ENCODE peak calls at places on chromosomes 16 and 17, in ten cellular contexts. One of them, this sample, is unnamed.

GRCh38 chr16:85171004-85171808 is 58.9 kb upstream of the CIBAR2 start:
- DNase-seq in mucosa of descending colon: no peak
- DNase-seq in A549: no peak
- DNase-seq in foreskin keratinocyte: no peak
- DNase-seq in tibial artery: no peak
- DNase-seq in astrocyte of the cerebellum: no peak
- DNase-seq in H9: no peak
- DNase-seq in testis: no peak
- DNase-seq in pancreas: no peak
- DNase-seq in PC-9: no peak
- DNase-seq in this sample: no peak

GRCh38 chr17:42174126-42174783 is 6.7 kb downstream of the KCNH4 start:
- DNase-seq in astrocyte of the cerebellum: no peak
- DNase-seq in foreskin keratinocyte: no peak
- DNase-seq in PC-9: no peak
- DNase-seq in mucosa of descending colon: no peak
- DNase-seq in H9: no peak
- DNase-seq in testis: no peak
- DNase-seq in tibial artery: no peak
- DNase-seq in pancreas: no peak
- DNase-seq in A549: no peak
- DNase-seq in this sample: no peak

GRCh38 chr17:32253117-32253611 is 12.5 kb upstream of the RHBDL3 start:
- DNase-seq in pancreas: peak
- DNase-seq in testis: peak
- DNase-seq in foreskin keratinocyte: no peak
- DNase-seq in astrocyte of the cerebellum: peak
- DNase-seq in A549: peak
- DNase-seq in mucosa of descending colon: peak
- DNase-seq in H9: peak
- DNase-seq in tibial artery: peak
- DNase-seq in PC-9: peak
- DNase-seq in this sample: peak

GRCh38 chr16:9901-10665 is 43.3 kb downstream of the POLR3K start:
- DNase-seq in tibial artery: no peak
- DNase-seq in PC-9: no peak
- DNase-seq in H9: no peak
- DNase-seq in pancreas: no peak
- DNase-seq in A549: no peak
- DNase-seq in mucosa of descending colon: no peak
- DNase-seq in astrocyte of the cerebellum: no peak
- DNase-seq in testis: no peak
- DNase-seq in foreskin keratinocyte: no peak
- DNase-seq in this sample: no peak

GRCh38 chr17:48596000-48596734 is 2.6 kb upstream of the HOXB5 start:
- DNase-seq in H9: no peak
- DNase-seq in foreskin keratinocyte: no peak
- DNase-seq in testis: no peak
- DNase-seq in mucosa of descending colon: no peak
- DNase-seq in PC-9: no peak
- DNase-seq in astrocyte of the cerebellum: no peak
- DNase-seq in pancreas: no peak
- DNase-seq in A549: no peak
- DNase-seq in tibial artery: no peak
- DNase-seq in this sample: no peak

GRCh38 chr16:52676951-52677350 is 130.0 kb upstream of the TOX3 start:
- DNase-seq in mucosa of descending colon: no peak
- DNase-seq in testis: no peak
- DNase-seq in pancreas: no peak
- DNase-seq in astrocyte of the cerebellum: no peak
- DNase-seq in PC-9: no peak
- DNase-seq in A549: no peak
- DNase-seq in H9: no peak
- DNase-seq in foreskin keratinocyte: no peak
- DNase-seq in tibial artery: no peak
- DNase-seq in this sample: no peak

GRCh38 chr17:77874303-77875050 is 84.0 kb upstream of the TNRC6C start:
- DNase-seq in astrocyte of the cerebellum: no peak
- DNase-seq in tibial artery: no peak
- DNase-seq in pancreas: no peak
- DNase-seq in H9: no peak
- DNase-seq in foreskin keratinocyte: no peak
- DNase-seq in testis: no peak
- DNase-seq in mucosa of descending colon: no peak
- DNase-seq in PC-9: no peak
- DNase-seq in A549: no peak
- DNase-seq in this sample: no peak

GRCh38 chr17:2266865-2267228 is 36.7 kb downstream of the SMG6 start:
- DNase-seq in PC-9: no peak
- DNase-seq in foreskin keratinocyte: no peak
- DNase-seq in H9: no peak
- DNase-seq in testis: no peak
- DNase-seq in astrocyte of the cerebellum: no peak
- DNase-seq in A549: no peak
- DNase-seq in pancreas: no peak
- DNase-seq in tibial artery: no peak
- DNase-seq in mucosa of descending colon: no peak
- DNase-seq in this sample: no peak

GRCh38 chr16:56389554-56389953 is 35.8 kb downstream of the AMFR start:
- DNase-seq in PC-9: no peak
- DNase-seq in testis: no peak
- DNase-seq in A549: peak
- DNase-seq in H9: no peak
- DNase-seq in astrocyte of the cerebellum: peak
- DNase-seq in foreskin keratinocyte: peak
- DNase-seq in pancreas: no peak
- DNase-seq in mucosa of descending colon: no peak
- DNase-seq in tibial artery: no peak
- DNase-seq in this sample: no peak

GRCh38 chr17:78759203-78759968 is 22.7 kb downstream of the CYTH1 start:
- DNase-seq in PC-9: no peak
- DNase-seq in pancreas: peak
- DNase-seq in astrocyte of the cerebellum: peak
- DNase-seq in foreskin keratinocyte: no peak
- DNase-seq in mucosa of descending colon: peak
- DNase-seq in H9: no peak
- DNase-seq in tibial artery: no peak
- DNase-seq in A549: no peak
- DNase-seq in testis: peak
- DNase-seq in this sample: no peak

GRCh38 chr16:50594332-50595260 is 46.4 kb downstream of the NKD1 start:
- DNase-seq in foreskin keratinocyte: no peak
- DNase-seq in mucosa of descending colon: no peak
- DNase-seq in testis: no peak
- DNase-seq in tibial artery: no peak
- DNase-seq in PC-9: no peak
- DNase-seq in astrocyte of the cerebellum: no peak
- DNase-seq in H9: no peak
- DNase-seq in A549: no peak
- DNase-seq in pancreas: no peak
- DNase-seq in this sample: no peak

GRCh38 chr16:50592996-50593395 is 44.8 kb downstream of the NKD1 start:
- DNase-seq in mucosa of descending colon: no peak
- DNase-seq in foreskin keratinocyte: no peak
- DNase-seq in astrocyte of the cerebellum: no peak
- DNase-seq in H9: no peak
- DNase-seq in A549: no peak
- DNase-seq in PC-9: no peak
- DNase-seq in tibial artery: no peak
- DNase-seq in testis: no peak
- DNase-seq in pancreas: no peak
- DNase-seq in this sample: no peak

GRCh38 chr16:50591800-50592771 is 43.9 kb downstream of the NKD1 start:
- DNase-seq in tibial artery: peak
- DNase-seq in H9: no peak
- DNase-seq in PC-9: no peak
- DNase-seq in pancreas: peak
- DNase-seq in foreskin keratinocyte: no peak
- DNase-seq in mucosa of descending colon: peak
- DNase-seq in astrocyte of the cerebellum: peak
- DNase-seq in testis: peak
- DNase-seq in A549: no peak
- DNase-seq in this sample: peak

GRCh38 chr16:50595854-50596253 is 47.7 kb downstream of the NKD1 start:
- DNase-seq in mucosa of descending colon: no peak
- DNase-seq in A549: no peak
- DNase-seq in pancreas: no peak
- DNase-seq in H9: no peak
- DNase-seq in astrocyte of the cerebellum: no peak
- DNase-seq in tibial artery: no peak
- DNase-seq in foreskin keratinocyte: no peak
- DNase-seq in PC-9: no peak
- DNase-seq in testis: no peak
- DNase-seq in this sample: no peak

GRCh38 chr16:50593410-50594139 is 45.4 kb downstream of the NKD1 start:
- DNase-seq in A549: no peak
- DNase-seq in PC-9: no peak
- DNase-seq in foreskin keratinocyte: no peak
- DNase-seq in mucosa of descending colon: no peak
- DNase-seq in testis: no peak
- DNase-seq in astrocyte of the cerebellum: peak
- DNase-seq in pancreas: no peak
- DNase-seq in H9: peak
- DNase-seq in tibial artery: no peak
- DNase-seq in this sample: no peak
- TF ChIP-seq CTCF in A549: no peak
- TF ChIP-seq CTCF in PC-9: no peak
- TF ChIP-seq CTCF in foreskin keratinocyte: peak
- TF ChIP-seq CTCF in mucosa of descending colon: no peak
- TF ChIP-seq CTCF in testis: no peak
- TF ChIP-seq CTCF in astrocyte of the cerebellum: peak
- TF ChIP-seq CTCF in pancreas: no peak
- TF ChIP-seq CTCF in H9: peak
- TF ChIP-seq CTCF in tibial artery: no peak
- TF ChIP-seq CTCF in this sample: no peak

DNA sequence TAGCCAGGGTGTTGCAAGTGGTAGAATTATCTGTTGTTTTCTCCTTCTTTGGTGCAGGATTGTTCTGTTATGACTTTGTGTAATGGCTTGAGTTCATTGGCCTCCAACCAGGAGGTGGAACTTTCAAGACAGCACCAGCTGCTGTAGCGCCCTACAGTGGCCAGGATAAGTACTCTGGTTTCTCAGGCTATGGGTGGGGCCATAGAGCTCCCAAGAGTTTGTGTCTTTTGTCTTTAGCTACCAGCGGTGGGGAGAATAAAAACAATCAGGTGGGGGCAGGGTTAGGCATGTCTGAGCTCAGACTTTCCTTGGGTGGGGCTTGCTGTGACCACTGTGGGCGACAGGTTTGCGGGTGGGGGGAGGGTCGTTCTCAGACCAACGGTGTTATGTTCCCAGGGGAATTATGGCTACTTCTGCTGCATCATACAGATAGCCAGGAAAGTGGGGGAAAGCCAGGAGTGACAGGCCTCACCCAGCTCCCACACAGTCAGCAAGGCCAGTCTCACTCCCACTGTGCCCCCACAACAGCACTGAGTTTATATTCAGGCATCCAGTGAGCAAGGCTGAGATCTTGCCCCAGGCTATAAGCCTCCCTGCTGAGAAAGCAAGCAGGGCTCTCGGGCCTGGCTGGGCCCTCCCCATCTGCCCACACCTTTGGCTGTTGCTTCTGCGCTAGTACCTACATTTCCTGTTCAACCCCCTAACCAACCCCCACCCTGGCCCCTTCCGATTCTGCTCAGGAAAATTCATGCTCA is 15.4 kb downstream of the ABCA10 start:
- DNase-seq in astrocyte of the cerebellum: no peak
- DNase-seq in mucosa of descending colon: no peak
- DNase-seq in pancreas: no peak
- DNase-seq in tibial artery: no peak
- DNase-seq in foreskin keratinocyte: no peak
- DNase-seq in H9: peak
- DNase-seq in PC-9: no peak
- DNase-seq in testis: no peak
- DNase-seq in A549: no peak
- DNase-seq in this sample: no peak
- TF ChIP-seq CTCF in astrocyte of the cerebellum: no peak
- TF ChIP-seq CTCF in mucosa of descending colon: no peak
- TF ChIP-seq CTCF in pancreas: no peak
- TF ChIP-seq CTCF in tibial artery: no peak
- TF ChIP-seq CTCF in foreskin keratinocyte: no peak
- TF ChIP-seq CTCF in H9: peak
- TF ChIP-seq CTCF in PC-9: no peak
- TF ChIP-seq CTCF in testis: no peak
- TF ChIP-seq CTCF in A549: no peak
- TF ChIP-seq CTCF in this sample: no peak

GRCh38 chr17:43210576-43210975 is 1.1 kb upstream of the TMEM106A start:
- DNase-seq in PC-9: no peak
- DNase-seq in tibial artery: no peak
- DNase-seq in astrocyte of the cerebellum: no peak
- DNase-seq in pancreas: no peak
- DNase-seq in A549: no peak
- DNase-seq in mucosa of descending colon: no peak
- DNase-seq in foreskin keratinocyte: no peak
- DNase-seq in H9: no peak
- DNase-seq in testis: no peak
- DNase-seq in this sample: no peak

GRCh38 chr17:43211123-43211479 is 574 bp upstream of the TMEM106A start:
- DNase-seq in H9: no peak
- DNase-seq in tibial artery: no peak
- DNase-seq in foreskin keratinocyte: no peak
- DNase-seq in testis: no peak
- DNase-seq in A549: no peak
- DNase-seq in mucosa of descending colon: no peak
- DNase-seq in astrocyte of the cerebellum: no peak
- DNase-seq in PC-9: no peak
- DNase-seq in pancreas: no peak
- DNase-seq in this sample: no peak

GRCh38 chr17:43212641-43213490 is 1.2 kb downstream of the TMEM106A start:
- DNase-seq in mucosa of descending colon: no peak
- DNase-seq in testis: no peak
- DNase-seq in foreskin keratinocyte: no peak
- DNase-seq in pancreas: peak
- DNase-seq in A549: no peak
- DNase-seq in H9: no peak
- DNase-seq in astrocyte of the cerebellum: no peak
- DNase-seq in tibial artery: no peak
- DNase-seq in PC-9: no peak
- DNase-seq in this sample: no peak

GRCh38 chr17:43213545-43213944 is 1.9 kb downstream of the TMEM106A start:
- DNase-seq in H9: no peak
- DNase-seq in PC-9: no peak
- DNase-seq in mucosa of descending colon: peak
- DNase-seq in foreskin keratinocyte: no peak
- DNase-seq in testis: no peak
- DNase-seq in tibial artery: no peak
- DNase-seq in astrocyte of the cerebellum: no peak
- DNase-seq in pancreas: no peak
- DNase-seq in A549: no peak
- DNase-seq in this sample: no peak

GRCh38 chr17:43211480-43212402 is at the start of gene TMEM106A:
- DNase-seq in pancreas: peak
- DNase-seq in testis: peak
- DNase-seq in PC-9: peak
- DNase-seq in mucosa of descending colon: peak
- DNase-seq in astrocyte of the cerebellum: peak
- DNase-seq in H9: peak
- DNase-seq in tibial artery: peak
- DNase-seq in foreskin keratinocyte: peak
- DNase-seq in A549: peak
- DNase-seq in this sample: no peak
- TF ChIP-seq CTCF in pancreas: no peak
- TF ChIP-seq CTCF in testis: no peak
- TF ChIP-seq CTCF in PC-9: peak
- TF ChIP-seq CTCF in mucosa of descending colon: no peak
- TF ChIP-seq CTCF in astrocyte of the cerebellum: peak
- TF ChIP-seq CTCF in H9: peak
- TF ChIP-seq CTCF in tibial artery: peak
- TF ChIP-seq CTCF in foreskin keratinocyte: peak
- TF ChIP-seq CTCF in A549: no peak
- TF ChIP-seq CTCF in this sample: no peak

GRCh38 chr16:23597003-23597756 is 1.1 kb upstream of the NDUFAB1 start:
- DNase-seq in testis: peak
- DNase-seq in foreskin keratinocyte: no peak
- DNase-seq in A549: peak
- DNase-seq in mucosa of descending colon: peak
- DNase-seq in tibial artery: no peak
- DNase-seq in astrocyte of the cerebellum: no peak
- DNase-seq in pancreas: no peak
- DNase-seq in H9: peak
- DNase-seq in PC-9: no peak
- DNase-seq in this sample: peak
- TF ChIP-seq CTCF in testis: peak
- TF ChIP-seq CTCF in foreskin keratinocyte: peak
- TF ChIP-seq CTCF in A549: peak
- TF ChIP-seq CTCF in mucosa of descending colon: no peak
- TF ChIP-seq CTCF in tibial artery: no peak
- TF ChIP-seq CTCF in astrocyte of the cerebellum: no peak
- TF ChIP-seq CTCF in pancreas: no peak
- TF ChIP-seq CTCF in H9: peak
- TF ChIP-seq CTCF in PC-9: no peak
- TF ChIP-seq CTCF in this sample: no peak

This sample was measured in Calu3.